ENCODE peak calls at places on chromosomes 4 and X, in six cellular contexts. Z is body of pancreas, T is frontal cortex, B is lower leg skin, D is NCI-H1105, M is CMK. R is an unnamed sample.

GRCh38 chrX:123736333-123736921 is 3.6 kb upstream of the THOC2 start:
- DNase-seq in Z (no peak), T (no peak), B (no peak), D (no peak), M (no peak), R (peak; percentile 18)

GRCh38 chr4:139419388-139419914 is 34.5 kb upstream of the RAB33B start:
- DNase-seq in Z (peak; percentile 72), T (no peak), B (peak; percentile 76), D (no peak), M (no peak), R (no peak)

GRCh38 chr4:152385551-152385950 is 150.3 kb downstream of the FBXW7 start:
- DNase-seq in Z (no peak), T (no peak), B (no peak), D (no peak), M (no peak), R (peak; percentile 28)

GRCh38 chr4:52566136-52567031 is 92.7 kb downstream of the USP46 start:
- DNase-seq in Z (no peak), T (no peak), B (no peak), D (no peak), M (no peak), R (no peak)

GRCh38 chr4:51885371-51885770 is 42.4 kb downstream of the DCUN1D4 start:
- DNase-seq in Z (no peak), T (peak; percentile 12), B (no peak), D (no peak), M (no peak), R (peak; percentile 16)

GRCh38 chr4:24662065-24662464 is 77.7 kb upstream of the DHX15 start:
- DNase-seq in Z (no peak), T (no peak), B (no peak), D (no peak), M (no peak), R (no peak)

GRCh38 chrX:31331045-31331444 is 259.2 kb upstream of the FTHL17 start:
- DNase-seq in Z (no peak), T (no peak), B (no peak), D (no peak), M (no peak), R (no peak)

GRCh38 chr4:8136529-8136928 is 22.1 kb downstream of the ABLIM2 start:
- DNase-seq in Z (no peak), T (no peak), B (no peak), D (no peak), M (no peak), R (no peak)

GRCh38 chrX:72269671-72270251 is 7.3 kb downstream of the RPS4X start:
- DNase-seq in Z (no peak), T (no peak), B (no peak), D (no peak), M (no peak), R (peak; percentile 82)

GRCh38 chr4:533318-534100 is 34.5 kb downstream of the PIGG start:
- DNase-seq in Z (no peak), T (no peak), B (no peak), D (no peak), M (no peak), R (no peak)

GRCh38 chrX:101191217-101191750 is 28.3 kb upstream of the DRP2 start:
- DNase-seq in Z (no peak), T (peak; percentile 21), B (no peak), D (no peak), M (no peak), R (no peak)

GRCh38 chrX:108070891-108071290 is 20.5 kb downstream of the PSMD10 start:
- DNase-seq in Z (no peak), T (no peak), B (no peak), D (no peak), M (no peak), R (peak; percentile 39)

GRCh38 chr4:16858275-16858752 is 40.1 kb downstream of the LDB2 start:
- DNase-seq in Z (no peak), T (no peak), B (no peak), D (no peak), M (no peak), R (no peak)

GRCh38 chrX:29274517-29274916 is 687.3 kb downstream of the IL1RAPL1 start:
- DNase-seq in Z (no peak), T (no peak), B (no peak), D (no peak), M (no peak), R (no peak)

GRCh38 chrX:46686003-46686645 is 72.8 kb downstream of the SLC9A7 start:
- DNase-seq in Z (peak; percentile 14), T (no peak), B (peak; percentile 14), D (no peak), M (peak; percentile 18), R (peak; percentile 27)

GRCh38 chrX:154090731-154091130 is 6.8 kb downstream of the MECP2 start:
- DNase-seq in Z (no peak), T (no peak), B (no peak), D (no peak), M (no peak), R (no peak)

GRCh38 chr4:99462875-99463464 is 27.8 kb upstream of the ADH7 start:
- DNase-seq in Z (peak; percentile 74), T (peak; percentile 54), B (peak; percentile 54), D (no peak), M (peak; percentile 37), R (peak; percentile 76)

GRCh38 chr4:20159516-20159915 is 92.2 kb upstream of the SLIT2 start:
- DNase-seq in Z (no peak), T (no peak), B (no peak), D (no peak), M (no peak), R (no peak)

GRCh38 chr4:65392488-65392887 is 277.8 kb downstream of the EPHA5 start:
- DNase-seq in Z (no peak), T (no peak), B (no peak), D (no peak), M (no peak), R (no peak)

GRCh38 chr4:172706000-172706399 is 462.6 kb upstream of the GALNT7 start:
- DNase-seq in Z (no peak), T (no peak), B (no peak), D (no peak), M (no peak), R (no peak)

GRCh38 chrX:118726887-118727685 is at the start of gene IL13RA1:
- DNase-seq in Z (peak; percentile 90), T (peak; percentile 52), B (peak; percentile 47), D (peak; percentile 86), M (no peak), R (peak; percentile 78)